ENCODE peak calls at places on chromosomes 5 and 9, in eight cellular contexts. T is T-cell; W is body of pancreas; D is BJ; Z is NCI-H1105; H is Jurkat, Clone E6-1; I is hippocampal formation; A is WTC11. O is an unnamed sample.

GRCh38 chr9:132878695-132879064 is at the start of gene SPACA9:
- DNase-seq in A (peak; percentile 70), Z (peak; percentile 15), W (peak; percentile 64), D (no peak), T (no peak), H (no peak), I (no peak), O (peak; percentile 10)

GRCh38 chr5:77852514-77853352 is 76.6 kb upstream of the TBCA start:
- DNase-seq in D (peak; percentile 19), I (peak; percentile 37), Z (no peak), T (no peak), W (peak; percentile 27), H (peak; percentile 58), A (peak; percentile 72), O (no peak)

GRCh38 chr9:37026936-37027581 is 7.0 kb downstream of the PAX5 start:
- DNase-seq in I (no peak), T (no peak), H (no peak), A (peak; percentile 48), W (no peak), Z (no peak), D (no peak), O (no peak)

GRCh38 chr9:81037889-81038288 is 651.5 kb downstream of the TLE1 start:
- DNase-seq in A (no peak), T (no peak), Z (no peak), D (no peak), I (no peak), H (no peak), W (no peak), O (no peak)

GRCh38 chr9:19208653-19209052 is 21.8 kb upstream of the DENND4C start:
- DNase-seq in Z (no peak), H (no peak), I (no peak), W (no peak), A (no peak), D (no peak), T (no peak), O (no peak)

GRCh38 chr9:111852291-111852690 is 44.3 kb upstream of the UGCG start:
- DNase-seq in H (no peak), A (no peak), D (no peak), I (no peak), Z (no peak), T (no peak), W (no peak), O (no peak)

GRCh38 chr5:74109344-74109743 is 483.3 kb downstream of the ARHGEF28 start:
- DNase-seq in A (no peak), I (no peak), H (no peak), Z (no peak), T (no peak), D (no peak), W (no peak), O (no peak)

GRCh38 chr5:178387856-178388190 is 155.2 kb upstream of the PHYKPL start:
- DNase-seq in I (no peak), H (no peak), A (peak; percentile 9), W (no peak), T (no peak), Z (no peak), D (no peak), O (no peak)

GRCh38 chr9:88724241-88724805 is 189.3 kb downstream of the NXNL2 start:
- DNase-seq in T (no peak), Z (no peak), W (no peak), H (no peak), I (no peak), A (no peak), D (no peak), O (no peak)

GRCh38 chr5:141742866-141743651 is 61.0 kb upstream of the ARAP3 start:
- DNase-seq in H (peak; percentile 14), A (peak; percentile 84), T (peak; percentile 4), W (no peak), I (no peak), D (no peak), Z (no peak), O (no peak)

GRCh38 chr5:157603333-157604190 is 28.0 kb upstream of the ADAM19 start:
- DNase-seq in W (no peak), I (no peak), A (no peak), Z (no peak), T (peak; percentile 24), D (peak; percentile 54), H (peak; percentile 87), O (peak; percentile 90)

GRCh38 chr5:17070646-17071045 is 134.6 kb upstream of the MYO10 start:
- DNase-seq in I (no peak), A (no peak), D (no peak), Z (no peak), H (no peak), T (no peak), W (no peak), O (no peak)

GRCh38 chr9:69186841-69187611 is 12.9 kb downstream of the TJP2 start:
- DNase-seq in H (no peak), A (no peak), D (no peak), T (no peak), W (no peak), Z (no peak), I (peak; percentile 93), O (no peak)

GRCh38 chr9:84354035-84354434 is 13.5 kb upstream of the SLC28A3 start:
- DNase-seq in W (no peak), A (no peak), I (no peak), H (no peak), D (no peak), Z (no peak), T (no peak), O (no peak)

GRCh38 chr5:65062684-65063083 is 294.0 kb downstream of the CWC27 start:
- DNase-seq in T (no peak), H (no peak), A (no peak), I (no peak), Z (no peak), D (peak; percentile 68), W (peak; percentile 21), O (no peak)

GRCh38 chr9:12771891-12772290 is 2.9 kb upstream of the LURAP1L start:
- DNase-seq in T (no peak), W (no peak), I (no peak), A (no peak), D (no peak), Z (no peak), H (no peak), O (no peak)

GRCh38 chr5:40381676-40382363 is 297.9 kb upstream of the PTGER4 start:
- DNase-seq in T (no peak), Z (no peak), I (no peak), H (no peak), D (no peak), W (no peak), A (no peak), O (no peak)

GRCh38 chr9:29691758-29692407 is 2118.6 kb upstream of the C9orf72 start:
- DNase-seq in W (peak; percentile 17), T (no peak), D (no peak), Z (no peak), I (no peak), H (peak; percentile 15), A (peak; percentile 69), O (peak; percentile 23)

GRCh38 chr9:35826071-35826701 is 2.3 kb downstream of the FAM221B start:
- DNase-seq in A (no peak), H (peak; percentile 53), D (no peak), T (peak; percentile 27), Z (peak; percentile 56), I (peak; percentile 47), W (peak; percentile 52), O (peak; percentile 44)

GRCh38 chr5:157855404-157855994 is 3.4 kb downstream of the CLINT1 start:
- DNase-seq in H (no peak), T (no peak), A (peak; percentile 62), I (peak; percentile 70), D (no peak), Z (no peak), W (peak; percentile 42), O (peak; percentile 51)

O was measured in HCT116.